ENCODE peak calls at places on chromosome 13, in six cellular contexts. W, P, E, D, J and M are unnamed samples.
A peak's percentile ranks its signal among the peaks of the same experiment; 100 is the strongest.

GRCh38 chr13:46172531-46172991 is 9.4 kb downstream of the LCP1 start:
- DNase-seq in J (no peak), D (no peak), E (no peak), W (no peak), P (no peak), M (no peak)

GRCh38 chr13:31073859-31074718 is 87.6 kb downstream of the HSPH1 start:
- DNase-seq in W (peak; percentile 49), P (no peak), J (no peak), E (no peak), D (peak; percentile 89), M (peak; percentile 50)

GRCh38 chr13:46961719-46962118 is 64.9 kb upstream of the HTR2A start:
- DNase-seq in J (peak; percentile 2), D (peak; percentile 86), W (peak; percentile 46), P (no peak), E (no peak), M (peak; percentile 32)

GRCh38 chr13:27792393-27793218 is at the start of gene GSX1:
- DNase-seq in P (peak; percentile 87), J (peak; percentile 21), D (no peak), E (peak; percentile 18), W (peak; percentile 53), M (no peak)

GRCh38 chr13:51453959-51454703 is 1.3 kb upstream of the INTS6 start:
- DNase-seq in W (no peak), P (no peak), J (peak; percentile 46), E (no peak), D (no peak), M (no peak)

GRCh38 chr13:31161583-31162150 is at the start of gene HSPH1:
- DNase-seq in W (peak; percentile 85), D (peak; percentile 89), P (no peak), E (peak; percentile 96), J (peak; percentile 96), M (peak; percentile 81)

GRCh38 chr13:27401210-27401609 is 23.2 kb upstream of the GTF3A start:
- DNase-seq in W (no peak), D (no peak), E (no peak), J (no peak), P (no peak), M (no peak)

GRCh38 chr13:30255696-30256095 is 51.7 kb downstream of the KATNAL1 start:
- DNase-seq in J (no peak), D (no peak), W (no peak), E (no peak), P (no peak), M (no peak)

GRCh38 chr13:90084684-90085290 is 1262.7 kb upstream of the MIR17HG start:
- DNase-seq in E (no peak), D (no peak), J (no peak), P (no peak), W (no peak), M (no peak)

GRCh38 chr13:29749401-29750177 is 100.8 kb downstream of the UBL3 start:
- DNase-seq in P (no peak), E (no peak), J (no peak), D (no peak), W (no peak), M (no peak)

GRCh38 chr13:28349901-28350654 is 144.8 kb downstream of the FLT1 start:
- DNase-seq in D (no peak), P (no peak), E (no peak), W (no peak), J (peak; percentile 15), M (no peak)

GRCh38 chr13:92767468-92767867 is 459.1 kb upstream of the GPC6 start:
- DNase-seq in P (no peak), E (no peak), D (no peak), W (no peak), J (no peak), M (no peak)

GRCh38 chr13:49869514-49869913 is 66.6 kb downstream of the SPRYD7 start:
- DNase-seq in D (no peak), W (no peak), E (peak; percentile 53), P (peak; percentile 55), J (peak; percentile 41), M (no peak)

GRCh38 chr13:19881641-19882040 is 18.2 kb upstream of the ZMYM5 start:
- DNase-seq in J (no peak), E (no peak), W (no peak), P (no peak), D (no peak), M (no peak)

GRCh38 chr13:67143544-67144115 is 86.5 kb downstream of the PCDH9 start:
- DNase-seq in J (no peak), E (no peak), P (no peak), D (no peak), W (no peak), M (no peak)

GRCh38 chr13:41707192-41707858 is 250.0 kb downstream of the RGCC start:
- DNase-seq in D (no peak), E (no peak), W (no peak), P (no peak), J (no peak), M (no peak)

GRCh38 chr13:23159587-23160240 is 21.1 kb upstream of the SGCG start:
- DNase-seq in D (no peak), E (no peak), W (no peak), J (no peak), P (no peak), M (no peak)

GRCh38 chr13:74867460-74867859 is 614.5 kb downstream of the TBC1D4 start:
- DNase-seq in E (no peak), W (no peak), P (no peak), D (no peak), J (no peak), M (no peak)
- TF ChIP-seq POLR2AphosphoS5 in E (no peak), W (no peak), P (no peak), D (no peak), J (no peak), M (no peak)

GRCh38 chr13:111403266-111403665 is 82.8 kb downstream of the TEX29 start:
- DNase-seq in D (no peak), E (no peak), W (no peak), J (no peak), P (no peak), M (no peak)
- TF ChIP-seq POLR2A in D (no peak), E (no peak), W (no peak), J (no peak), P (no peak), M (no peak)

DNA sequence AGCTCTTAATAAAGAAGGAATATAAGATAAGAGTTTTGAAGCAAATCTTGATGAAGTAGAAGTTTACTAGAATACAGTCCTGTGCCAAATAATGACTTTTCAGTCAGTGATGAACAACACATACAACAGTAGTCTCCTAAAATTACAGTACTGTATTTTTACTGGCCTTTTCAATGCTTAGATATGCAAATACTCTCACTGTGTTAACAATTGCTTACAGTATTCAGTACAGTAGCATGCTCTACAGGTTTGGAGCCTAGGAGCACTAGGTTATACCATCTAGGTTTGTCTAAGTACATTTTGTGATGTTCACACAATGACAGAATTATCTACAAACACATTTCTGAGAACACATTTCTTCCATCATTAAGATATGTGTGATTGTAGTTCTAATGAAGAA is 316.7 kb upstream of the KLHL1 start:
- DNase-seq in W (no peak), J (no peak), E (no peak), P (no peak), D (no peak), M (no peak)
- TF ChIP-seq TAF1 in W (no peak), J (no peak), E (no peak), P (no peak), D (no peak), M (no peak)

GRCh38 chr13:40363653-40364052 is 302.8 kb downstream of the FOXO1 start:
- DNase-seq in E (no peak), J (no peak), P (no peak), D (no peak), W (no peak), M (no peak)

GRCh38 chr13:40371531-40372125 is 294.8 kb downstream of the FOXO1 start:
- DNase-seq in J (no peak), P (peak; percentile 31), E (no peak), D (no peak), W (no peak), M (no peak)

GRCh38 chr13:40370662-40371061 is 295.8 kb downstream of the FOXO1 start:
- DNase-seq in J (no peak), P (no peak), W (no peak), E (no peak), D (no peak), M (no peak)

GRCh38 chr13:40366119-40366518 is 300.3 kb downstream of the FOXO1 start:
- DNase-seq in J (no peak), W (no peak), P (no peak), D (no peak), E (no peak), M (no peak)

GRCh38 chr13:40368123-40368891 is 298.1 kb downstream of the FOXO1 start:
- DNase-seq in W (no peak), D (no peak), J (no peak), P (no peak), E (no peak), M (no peak)
- TF ChIP-seq POLR2AphosphoS5 in W (no peak), D (no peak), J (no peak), P (no peak), E (no peak), M (no peak)

GRCh38 chr13:21060827-21061076 is 634 bp downstream of the LATS2 start:
- DNase-seq in D (no peak), E (no peak), W (no peak), P (no peak), J (no peak), M (no peak)

GRCh38 chr13:21063031-21063430 is 1.6 kb upstream of the LATS2 start:
- DNase-seq in D (no peak), E (no peak), J (no peak), P (peak; percentile 22), W (no peak), M (no peak)

GRCh38 chr13:21060063-21060826 is 1.1 kb downstream of the LATS2 start:
- DNase-seq in P (peak; percentile 62), E (no peak), W (peak; percentile 42), J (no peak), D (no peak), M (no peak)

GRCh38 chr13:21058361-21058760 is 3.0 kb downstream of the LATS2 start:
- DNase-seq in J (peak; percentile 6), P (no peak), E (no peak), D (no peak), W (no peak), M (no peak)

GRCh38 chr13:21061077-21061945 is at the start of gene LATS2:
- DNase-seq in D (peak; percentile 33), E (peak; percentile 87), P (peak; percentile 96), J (peak; percentile 88), W (peak; percentile 77), M (peak; percentile 69)
- TF ChIP-seq POLR2A in D (peak; percentile 69), E (peak; percentile 85), P (peak; percentile 92), J (no peak), W (no peak), M (peak; percentile 61)

DNA sequence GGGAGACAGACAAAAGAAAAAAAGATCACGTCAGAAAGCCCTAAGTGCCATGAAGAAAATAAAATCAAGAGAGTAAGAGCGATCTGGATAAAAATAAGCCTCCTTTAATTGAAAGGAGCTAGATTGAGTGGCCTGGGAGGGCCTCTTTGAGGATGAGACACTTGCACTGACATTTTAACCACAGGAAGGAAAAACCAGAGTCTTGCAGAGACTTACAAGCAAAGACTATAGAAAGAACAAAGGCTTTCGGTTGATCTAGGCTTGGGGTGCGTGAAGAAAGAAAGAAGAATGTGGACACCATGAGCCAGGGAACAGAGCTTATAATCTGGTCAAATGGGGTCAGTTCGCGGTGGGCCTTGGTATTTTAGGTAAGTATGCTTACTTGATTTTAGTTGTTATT is 342.7 kb downstream of the COG6 start:
- DNase-seq in P (no peak), J (no peak), D (no peak), W (no peak), E (no peak), M (no peak)
- TF ChIP-seq TAF1 in P (no peak), J (no peak), D (no peak), W (no peak), E (no peak), M (no peak)